ENCODE peak calls at places on chromosomes 16 and 17, in four cellular contexts. H is mesendoderm, Y is mesenchymal stem cell, I is H9. M is an unnamed sample.

GRCh38 chr16:80463303-80463702 is 77.5 kb upstream of the DYNLRB2 start:
- DNase-seq in H (no peak), Y (no peak), I (no peak), M (no peak)

GRCh38 chr17:36934144-36934758 is 3.0 kb upstream of the LHX1 start:
- DNase-seq in H (no peak), Y (no peak), I (peak; percentile 72), M (no peak)

GRCh38 chr16:55703003-55704001 is 47.5 kb downstream of the SLC6A2 start:
- DNase-seq in H (peak; percentile 62), Y (peak; percentile 60), I (no peak), M (peak; percentile 38)

GRCh38 chr16:79006762-79007161 is 593.8 kb downstream of the MAF start:
- DNase-seq in H (no peak), Y (no peak), I (no peak), M (no peak)

GRCh38 chr17:45784293-45784582 is at the start of gene CRHR1:
- DNase-seq in H (no peak), Y (no peak), I (no peak), M (no peak)

GRCh38 chr16:81127051-81127450 is 30.9 kb upstream of the GCSH start:
- DNase-seq in H (peak; percentile 25), Y (peak; percentile 17), I (no peak), M (no peak)

GRCh38 chr17:39704821-39705551 is 5.1 kb downstream of the ERBB2 start:
- DNase-seq in H (peak; percentile 45), Y (peak; percentile 34), I (peak; percentile 59), M (no peak)

GRCh38 chr16:23353440-23353839 is 51.3 kb downstream of the SCNN1B start:
- DNase-seq in H (no peak), Y (no peak), I (no peak), M (no peak)

GRCh38 chr16:67241008-67241900 is 6.0 kb downstream of the FHOD1 start:
- DNase-seq in H (peak; percentile 84), Y (peak; percentile 94), I (peak; percentile 42), M (no peak)

GRCh38 chr17:40224707-40225092 is 5.6 kb downstream of the WIPF2 start:
- DNase-seq in H (no peak), Y (no peak), I (no peak), M (no peak)

GRCh38 chr16:51665599-51665998 is 514.5 kb upstream of the SALL1 start:
- DNase-seq in H (no peak), Y (no peak), I (no peak), M (no peak)

GRCh38 chr17:34706029-34706428 is 126.6 kb downstream of the TMEM132E start:
- DNase-seq in H (peak; percentile 37), Y (no peak), I (peak; percentile 43), M (peak; percentile 64)

GRCh38 chr16:19851476-19851875 is 33.2 kb downstream of the GPRC5B start:
- DNase-seq in H (no peak), Y (no peak), I (no peak), M (no peak)

GRCh38 chr16:23148166-23148512 is 1.1 kb downstream of the USP31 start:
- DNase-seq in H (no peak), Y (no peak), I (no peak), M (no peak)

GRCh38 chr16:24670623-24671454 is 58.6 kb upstream of the TNRC6A start:
- DNase-seq in H (peak; percentile 84), Y (peak; percentile 96), I (peak; percentile 62), M (peak; percentile 55)

GRCh38 chr17:82876602-82877391 is 37.0 kb upstream of the ZNF750 start:
- DNase-seq in H (peak; percentile 57), Y (peak; percentile 84), I (peak; percentile 69), M (no peak)

GRCh38 chr17:68627956-68628355 is 26.8 kb upstream of the FAM20A start:
- DNase-seq in H (no peak), Y (no peak), I (peak; percentile 46), M (no peak)

GRCh38 chr16:20352615-20353014 is at the start of gene UMOD:
- DNase-seq in H (no peak), Y (no peak), I (no peak), M (no peak)

GRCh38 chr17:43530303-43531081 is 15.6 kb downstream of the ETV4 start:
- DNase-seq in H (peak; percentile 100), Y (peak; percentile 94), I (peak; percentile 100), M (peak; percentile 80)

GRCh38 chr17:37841232-37841631 is 83.0 kb upstream of the TBC1D3K start:
- DNase-seq in H (no peak), Y (no peak), I (no peak), M (no peak)

GRCh38 chr16:578870-579405 is 9.2 kb downstream of the PIGQ start:
- DNase-seq in H (peak; percentile 89), Y (peak; percentile 82), I (peak; percentile 85), M (peak; percentile 71)

GRCh38 chr17:39485555-39485954 is 24.3 kb downstream of the CDK12 start:
- DNase-seq in H (peak; percentile 85), Y (peak; percentile 92), I (no peak), M (no peak)

GRCh38 chr16:48676836-48677235 is 66.9 kb upstream of the N4BP1 start:
- DNase-seq in H (no peak), Y (peak; percentile 2), I (no peak), M (no peak)

GRCh38 chr17:54785643-54786258 is 114.9 kb upstream of the TOM1L1 start:
- DNase-seq in H (no peak), Y (no peak), I (no peak), M (no peak)

GRCh38 chr16:4283939-4284338 is 11.1 kb upstream of the TFAP4 start:
- DNase-seq in H (peak; percentile 81), Y (peak; percentile 32), I (no peak), M (no peak)

GRCh38 chr16:12406840-12407690 is 396.6 kb downstream of the CPPED1 start:
- DNase-seq in H (no peak), Y (peak; percentile 48), I (no peak), M (no peak)
- H3K4me2 ChIP-seq in H (no peak overlapping the region), Y (no peak overlapping the region), I (no peak overlapping the region), M (no peak overlapping the region)

DNA sequence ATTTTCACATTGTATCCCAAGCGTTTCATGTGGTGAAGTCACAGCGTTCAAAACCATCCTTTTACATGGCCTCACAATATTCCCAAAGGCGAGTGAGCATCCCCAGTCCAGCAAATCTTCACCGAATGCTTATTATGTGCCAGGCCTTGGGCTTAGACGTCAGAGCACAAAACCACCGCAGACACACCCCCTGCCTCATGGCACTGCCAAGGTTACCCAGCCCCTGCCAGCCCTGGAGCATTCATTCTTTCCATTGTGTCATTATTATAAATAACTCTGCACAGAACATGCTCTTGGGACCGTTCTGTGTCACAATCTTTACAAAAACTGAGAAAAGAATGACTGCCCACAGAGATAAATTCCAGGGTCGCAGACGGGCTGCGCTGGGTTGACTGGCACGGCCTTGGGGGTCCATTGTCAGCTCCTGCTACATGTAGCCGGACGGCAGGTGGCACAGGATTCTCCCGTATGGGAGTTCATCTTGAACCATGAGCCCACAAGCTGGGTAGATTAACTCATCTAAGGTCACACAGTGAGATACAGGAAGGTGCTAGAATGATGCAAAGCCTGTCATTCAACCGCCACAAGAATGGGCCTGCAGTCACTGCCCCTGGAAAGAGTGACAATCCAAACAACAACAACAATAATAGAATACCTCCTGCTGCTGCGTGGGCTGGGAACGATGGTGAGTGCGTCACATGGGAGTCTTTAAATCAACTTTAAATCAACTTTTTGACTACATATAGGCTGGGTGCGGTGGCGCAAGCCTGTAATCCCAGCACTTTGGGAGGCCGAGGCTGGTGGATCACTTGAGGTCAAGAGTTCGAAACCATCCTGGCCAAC is 4.5 kb upstream of the NECAB2 start:
- DNase-seq in H (no peak), Y (no peak), I (no peak), M (no peak)
- H3K18ac ChIP-seq in H (no peak overlapping the region), Y (no peak overlapping the region), I (no peak overlapping the region), M (no peak overlapping the region)

GRCh38 chr16:57538235-57538711 is 1.9 kb upstream of the CCDC102A start:
- DNase-seq in H (no peak), Y (no peak), I (no peak), M (no peak)

GRCh38 chr16:57536306-57537193 is at the start of gene CCDC102A:
- DNase-seq in H (peak; percentile 46), Y (no peak), I (peak; percentile 57), M (no peak)

GRCh38 chr16:57537596-57538234 is 1.3 kb upstream of the CCDC102A start:
- DNase-seq in H (no peak), Y (no peak), I (peak; percentile 21), M (no peak)

GRCh38 chr16:57535680-57536305 is 578 bp downstream of the CCDC102A start:
- DNase-seq in H (peak; percentile 95), Y (peak; percentile 90), I (peak; percentile 96), M (peak; percentile 86)

GRCh38 chr16:57537194-57537505 is 779 bp upstream of the CCDC102A start:
- DNase-seq in H (no peak), Y (no peak), I (no peak), M (no peak)
- H3K4me2 ChIP-seq in H (peak overlapping the region; percentile 94), Y (peak overlapping the region; percentile 88), I (peak overlapping the region; percentile 71), M (peak overlapping the region; percentile 74)

GRCh38 chr17:41413982-41414381 is 10.4 kb downstream of the KRT37 start:
- DNase-seq in H (no peak), Y (no peak), I (no peak), M (no peak)
- H3K18ac ChIP-seq in H (no peak overlapping the region), Y (no peak overlapping the region), I (no peak overlapping the region), M (no peak overlapping the region)

GRCh38 chr16:27952811-27953210 is 110.7 kb downstream of the GSG1L start:
- DNase-seq in H (no peak), Y (no peak), I (no peak), M (no peak)

GRCh38 chr16:27945233-27945975 is 118.1 kb downstream of the GSG1L start:
- DNase-seq in H (no peak), Y (no peak), I (peak; percentile 35), M (no peak)

GRCh38 chr16:27951752-27952151 is 111.8 kb downstream of the GSG1L start:
- DNase-seq in H (no peak), Y (no peak), I (no peak), M (no peak)

GRCh38 chr16:27947696-27948095 is 115.8 kb downstream of the GSG1L start:
- DNase-seq in H (no peak), Y (no peak), I (no peak), M (no peak)

GRCh38 chr16:27950488-27950887 is 113.0 kb downstream of the GSG1L start:
- DNase-seq in H (no peak), Y (no peak), I (no peak), M (no peak)
- H3K4me2 ChIP-seq in H (no peak overlapping the region), Y (no peak overlapping the region), I (no peak overlapping the region), M (no peak overlapping the region)

M was measured in neuronal stem cell.